ENCODE peak calls at places on chromosomes 7 and 10, in four cellular contexts. One of them, this sample, is unnamed.

GRCh38 chr10:112716924-112717348 is 233.1 kb upstream of the TCF7L2 start:
- DNase-seq in endothelial cell of umbilical vein: peak; percentile 85
- DNase-seq in transverse colon: no peak
- DNase-seq in left ventricle myocardium inferior: no peak
- DNase-seq in this sample: peak; percentile 77

GRCh38 chr10:100827819-100828743 is 82.7 kb downstream of the PAX2 start:
- DNase-seq in endothelial cell of umbilical vein: no peak
- DNase-seq in transverse colon: peak; percentile 49
- DNase-seq in left ventricle myocardium inferior: peak; percentile 26
- DNase-seq in this sample: peak; percentile 50

GRCh38 chr10:22583683-22584082 is 130.7 kb downstream of the PIP4K2A start:
- DNase-seq in endothelial cell of umbilical vein: no peak
- DNase-seq in transverse colon: no peak
- DNase-seq in left ventricle myocardium inferior: no peak
- DNase-seq in this sample: no peak

GRCh38 chr7:64685741-64686140 is 19.8 kb downstream of the ZNF107 start:
- DNase-seq in endothelial cell of umbilical vein: no peak
- DNase-seq in transverse colon: no peak
- DNase-seq in left ventricle myocardium inferior: no peak
- DNase-seq in this sample: no peak

GRCh38 chr7:52088008-52088787 is 771.6 kb upstream of the COBL start:
- DNase-seq in endothelial cell of umbilical vein: peak; percentile 36
- DNase-seq in transverse colon: no peak
- DNase-seq in left ventricle myocardium inferior: no peak
- DNase-seq in this sample: no peak

GRCh38 chr10:86535057-86535882 is 13.7 kb upstream of the WAPL start:
- DNase-seq in endothelial cell of umbilical vein: peak; percentile 19
- DNase-seq in transverse colon: peak; percentile 90
- DNase-seq in left ventricle myocardium inferior: peak; percentile 87
- DNase-seq in this sample: peak; percentile 44

GRCh38 chr10:114779803-114780609 is 41.6 kb upstream of the FHIP2A start:
- DNase-seq in endothelial cell of umbilical vein: peak; percentile 97
- DNase-seq in transverse colon: peak; percentile 16
- DNase-seq in left ventricle myocardium inferior: no peak
- DNase-seq in this sample: peak; percentile 52

GRCh38 chr7:130490888-130491771 is 755 bp upstream of the MEST start:
- DNase-seq in endothelial cell of umbilical vein: peak; percentile 62
- DNase-seq in transverse colon: peak; percentile 37
- DNase-seq in left ventricle myocardium inferior: no peak
- DNase-seq in this sample: no peak

GRCh38 chr10:93947055-93947454 is 46.7 kb upstream of the PLCE1 start:
- DNase-seq in endothelial cell of umbilical vein: no peak
- DNase-seq in transverse colon: no peak
- DNase-seq in left ventricle myocardium inferior: peak; percentile 40
- DNase-seq in this sample: no peak

GRCh38 chr10:2111936-2112335 is 374.6 kb upstream of the ADARB2 start:
- DNase-seq in endothelial cell of umbilical vein: no peak
- DNase-seq in transverse colon: no peak
- DNase-seq in left ventricle myocardium inferior: no peak
- DNase-seq in this sample: no peak

GRCh38 chr7:75531359-75531821 is 39.3 kb downstream of the SPDYE5 start:
- DNase-seq in endothelial cell of umbilical vein: no peak
- DNase-seq in transverse colon: no peak
- DNase-seq in left ventricle myocardium inferior: no peak
- DNase-seq in this sample: peak; percentile 8

GRCh38 chr7:24972991-24973390 is 7.0 kb downstream of the OSBPL3 start:
- DNase-seq in endothelial cell of umbilical vein: no peak
- DNase-seq in transverse colon: no peak
- DNase-seq in left ventricle myocardium inferior: no peak
- DNase-seq in this sample: peak; percentile 24

GRCh38 chr10:111999915-112000302 is 183.7 kb downstream of the GPAM start:
- DNase-seq in endothelial cell of umbilical vein: no peak
- DNase-seq in transverse colon: no peak
- DNase-seq in left ventricle myocardium inferior: no peak
- DNase-seq in this sample: no peak

GRCh38 chr7:1257221-1257620 is 24.5 kb downstream of the UNCX start:
- DNase-seq in endothelial cell of umbilical vein: no peak
- DNase-seq in transverse colon: no peak
- DNase-seq in left ventricle myocardium inferior: no peak
- DNase-seq in this sample: no peak

GRCh38 chr10:3580565-3580964 is 204.4 kb downstream of the KLF6 start:
- DNase-seq in endothelial cell of umbilical vein: no peak
- DNase-seq in transverse colon: no peak
- DNase-seq in left ventricle myocardium inferior: no peak
- DNase-seq in this sample: no peak

GRCh38 chr7:78178319-78178718 is 379.7 kb downstream of the PHTF2 start:
- DNase-seq in endothelial cell of umbilical vein: no peak
- DNase-seq in transverse colon: no peak
- DNase-seq in left ventricle myocardium inferior: no peak
- DNase-seq in this sample: no peak

GRCh38 chr10:98357208-98357836 is 57.7 kb downstream of the PYROXD2 start:
- DNase-seq in endothelial cell of umbilical vein: no peak
- DNase-seq in transverse colon: no peak
- DNase-seq in left ventricle myocardium inferior: no peak
- DNase-seq in this sample: no peak

GRCh38 chr10:29619273-29619672 is 15.5 kb downstream of the SVIL start:
- DNase-seq in endothelial cell of umbilical vein: no peak
- DNase-seq in transverse colon: no peak
- DNase-seq in left ventricle myocardium inferior: no peak
- DNase-seq in this sample: no peak

GRCh38 chr7:111827863-111828504 is 265.7 kb upstream of the IMMP2L start:
- DNase-seq in endothelial cell of umbilical vein: peak; percentile 73
- DNase-seq in transverse colon: no peak
- DNase-seq in left ventricle myocardium inferior: no peak
- DNase-seq in this sample: peak; percentile 3

GRCh38 chr10:72889391-72889831 is 4.1 kb upstream of the OIT3 start:
- DNase-seq in endothelial cell of umbilical vein: peak; percentile 12
- DNase-seq in transverse colon: no peak
- DNase-seq in left ventricle myocardium inferior: no peak
- DNase-seq in this sample: no peak

GRCh38 chr7:26293569-26294308 is 2.1 kb downstream of the SNX10 start:
- DNase-seq in endothelial cell of umbilical vein: no peak
- DNase-seq in transverse colon: no peak
- DNase-seq in left ventricle myocardium inferior: no peak
- DNase-seq in this sample: no peak

GRCh38 chr7:138008588-138009349 is 6.9 kb upstream of the CREB3L2 start:
- DNase-seq in endothelial cell of umbilical vein: peak; percentile 58
- DNase-seq in transverse colon: peak; percentile 24
- DNase-seq in left ventricle myocardium inferior: no peak
- DNase-seq in this sample: no peak

GRCh38 chr10:22247636-22248035 is 29.8 kb upstream of the EBLN1 start:
- DNase-seq in endothelial cell of umbilical vein: no peak
- DNase-seq in transverse colon: no peak
- DNase-seq in left ventricle myocardium inferior: no peak
- DNase-seq in this sample: no peak

GRCh38 chr10:91194497-91195179 is 25.8 kb upstream of the PCGF5 start:
- DNase-seq in endothelial cell of umbilical vein: no peak
- DNase-seq in transverse colon: no peak
- DNase-seq in left ventricle myocardium inferior: no peak
- DNase-seq in this sample: no peak

GRCh38 chr10:109946680-109947446 is 23.6 kb upstream of the XPNPEP1 start:
- DNase-seq in endothelial cell of umbilical vein: no peak
- DNase-seq in transverse colon: no peak
- DNase-seq in left ventricle myocardium inferior: no peak
- DNase-seq in this sample: no peak

GRCh38 chr10:103197177-103197576 is 4.1 kb upstream of the NT5C2 start:
- DNase-seq in endothelial cell of umbilical vein: peak; percentile 87
- DNase-seq in transverse colon: no peak
- DNase-seq in left ventricle myocardium inferior: peak; percentile 41
- DNase-seq in this sample: peak; percentile 76

GRCh38 chr7:71682841-71683341 is 550.9 kb downstream of the GALNT17 start:
- DNase-seq in endothelial cell of umbilical vein: no peak
- DNase-seq in transverse colon: no peak
- DNase-seq in left ventricle myocardium inferior: no peak
- DNase-seq in this sample: no peak

GRCh38 chr10:102645388-102645740 is 1.1 kb downstream of the TRIM8 start:
- DNase-seq in endothelial cell of umbilical vein: peak; percentile 85
- DNase-seq in transverse colon: peak; percentile 80
- DNase-seq in left ventricle myocardium inferior: peak; percentile 80
- DNase-seq in this sample: peak; percentile 56

GRCh38 chr7:30159698-30160143 is 24.9 kb downstream of the MTURN start:
- DNase-seq in endothelial cell of umbilical vein: no peak
- DNase-seq in transverse colon: peak; percentile 41
- DNase-seq in left ventricle myocardium inferior: no peak
- DNase-seq in this sample: no peak

GRCh38 chr10:120574986-120575385 is 118.0 kb downstream of the PLPP4 start:
- DNase-seq in endothelial cell of umbilical vein: no peak
- DNase-seq in transverse colon: no peak
- DNase-seq in left ventricle myocardium inferior: no peak
- DNase-seq in this sample: no peak

GRCh38 chr10:6950133-6950532 is 370.1 kb upstream of the PRKCQ start:
- DNase-seq in endothelial cell of umbilical vein: no peak
- DNase-seq in transverse colon: no peak
- DNase-seq in left ventricle myocardium inferior: no peak
- DNase-seq in this sample: no peak

GRCh38 chr10:132878091-132878729 is 64.2 kb downstream of the CFAP46 start:
- DNase-seq in endothelial cell of umbilical vein: no peak
- DNase-seq in transverse colon: no peak
- DNase-seq in left ventricle myocardium inferior: no peak
- DNase-seq in this sample: no peak

GRCh38 chr7:74193913-74194312 is 15.9 kb upstream of the LAT2 start:
- DNase-seq in endothelial cell of umbilical vein: no peak
- DNase-seq in transverse colon: no peak
- DNase-seq in left ventricle myocardium inferior: no peak
- DNase-seq in this sample: no peak

GRCh38 chr7:74191231-74191630 is 17.1 kb downstream of the EIF4H start:
- DNase-seq in endothelial cell of umbilical vein: no peak
- DNase-seq in transverse colon: no peak
- DNase-seq in left ventricle myocardium inferior: no peak
- DNase-seq in this sample: no peak

GRCh38 chr7:74197449-74198108 is 12.2 kb upstream of the LAT2 start:
- DNase-seq in endothelial cell of umbilical vein: no peak
- DNase-seq in transverse colon: no peak
- DNase-seq in left ventricle myocardium inferior: no peak
- DNase-seq in this sample: no peak

GRCh38 chr7:74193054-74193453 is 16.8 kb upstream of the LAT2 start:
- DNase-seq in endothelial cell of umbilical vein: no peak
- DNase-seq in transverse colon: no peak
- DNase-seq in left ventricle myocardium inferior: no peak
- DNase-seq in this sample: no peak

GRCh38 chr7:74194686-74195085 is 15.1 kb upstream of the LAT2 start:
- DNase-seq in endothelial cell of umbilical vein: no peak
- DNase-seq in transverse colon: no peak
- DNase-seq in left ventricle myocardium inferior: no peak
- DNase-seq in this sample: no peak
- H3K36me3 ChIP-seq in endothelial cell of umbilical vein: peaks cover 38% of the 10 kb centered on the region
- H3K36me3 ChIP-seq in transverse colon: peaks cover 59% of the 10 kb centered on the region
- H3K36me3 ChIP-seq in left ventricle myocardium inferior: peaks cover 83% of the 10 kb centered on the region
- H3K36me3 ChIP-seq in this sample: peaks cover 38% of the 10 kb centered on the region

GRCh38 chr7:123687727-123688126 is 32.1 kb downstream of the LMOD2 start:
- DNase-seq in endothelial cell of umbilical vein: no peak
- DNase-seq in transverse colon: no peak
- DNase-seq in left ventricle myocardium inferior: no peak
- DNase-seq in this sample: no peak
- H3K36me3 ChIP-seq in endothelial cell of umbilical vein: peaks cover 5% of the 10 kb centered on the region
- H3K36me3 ChIP-seq in transverse colon: peaks cover 22% of the 10 kb centered on the region
- H3K36me3 ChIP-seq in left ventricle myocardium inferior: peaks cover 68% of the 10 kb centered on the region
- H3K36me3 ChIP-seq in this sample: peaks cover 4% of the 10 kb centered on the region

DNA sequence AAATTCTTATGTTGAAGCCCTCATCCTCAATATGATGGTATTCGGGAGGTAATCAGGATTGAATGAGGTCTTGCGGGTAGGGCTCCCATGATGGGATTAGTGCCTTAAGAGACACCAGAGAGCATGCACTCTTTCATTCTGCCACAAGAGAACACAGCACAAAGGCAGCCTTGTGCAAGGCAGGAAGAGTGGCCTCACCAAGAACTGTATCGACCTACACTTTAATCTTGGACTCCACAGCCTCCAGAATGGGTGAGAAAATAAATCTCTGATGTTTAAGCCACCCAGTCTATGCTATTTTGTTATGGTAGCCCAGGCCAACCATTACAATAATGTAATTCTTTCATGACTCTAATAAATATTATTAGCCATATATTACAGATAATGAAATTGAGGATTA is 8.4 kb downstream of the SEM1 start:
- DNase-seq in endothelial cell of umbilical vein: no peak
- DNase-seq in transverse colon: no peak
- DNase-seq in left ventricle myocardium inferior: no peak
- DNase-seq in this sample: no peak
- H3K36me3 ChIP-seq in endothelial cell of umbilical vein: peaks cover 2% of the 10 kb centered on the region
- H3K36me3 ChIP-seq in transverse colon: no peaks in the 10 kb centered on the region
- H3K36me3 ChIP-seq in left ventricle myocardium inferior: peaks cover 3% of the 10 kb centered on the region
- H3K36me3 ChIP-seq in this sample: peaks cover 4% of the 10 kb centered on the region

GRCh38 chr10:79286318-79286951 is 60.8 kb upstream of the PPIF start:
- DNase-seq in endothelial cell of umbilical vein: peak; percentile 76
- DNase-seq in transverse colon: peak; percentile 87
- DNase-seq in left ventricle myocardium inferior: peak; percentile 75
- DNase-seq in this sample: no peak

GRCh38 chr10:79289801-79290200 is 57.5 kb upstream of the PPIF start:
- DNase-seq in endothelial cell of umbilical vein: no peak
- DNase-seq in transverse colon: peak; percentile 49
- DNase-seq in left ventricle myocardium inferior: no peak
- DNase-seq in this sample: no peak

GRCh38 chr10:79284158-79284871 is 63.0 kb upstream of the PPIF start:
- DNase-seq in endothelial cell of umbilical vein: no peak
- DNase-seq in transverse colon: no peak
- DNase-seq in left ventricle myocardium inferior: no peak
- DNase-seq in this sample: no peak

GRCh38 chr10:79285315-79286185 is 61.7 kb upstream of the PPIF start:
- DNase-seq in endothelial cell of umbilical vein: no peak
- DNase-seq in transverse colon: no peak
- DNase-seq in left ventricle myocardium inferior: no peak
- DNase-seq in this sample: no peak

DNA sequence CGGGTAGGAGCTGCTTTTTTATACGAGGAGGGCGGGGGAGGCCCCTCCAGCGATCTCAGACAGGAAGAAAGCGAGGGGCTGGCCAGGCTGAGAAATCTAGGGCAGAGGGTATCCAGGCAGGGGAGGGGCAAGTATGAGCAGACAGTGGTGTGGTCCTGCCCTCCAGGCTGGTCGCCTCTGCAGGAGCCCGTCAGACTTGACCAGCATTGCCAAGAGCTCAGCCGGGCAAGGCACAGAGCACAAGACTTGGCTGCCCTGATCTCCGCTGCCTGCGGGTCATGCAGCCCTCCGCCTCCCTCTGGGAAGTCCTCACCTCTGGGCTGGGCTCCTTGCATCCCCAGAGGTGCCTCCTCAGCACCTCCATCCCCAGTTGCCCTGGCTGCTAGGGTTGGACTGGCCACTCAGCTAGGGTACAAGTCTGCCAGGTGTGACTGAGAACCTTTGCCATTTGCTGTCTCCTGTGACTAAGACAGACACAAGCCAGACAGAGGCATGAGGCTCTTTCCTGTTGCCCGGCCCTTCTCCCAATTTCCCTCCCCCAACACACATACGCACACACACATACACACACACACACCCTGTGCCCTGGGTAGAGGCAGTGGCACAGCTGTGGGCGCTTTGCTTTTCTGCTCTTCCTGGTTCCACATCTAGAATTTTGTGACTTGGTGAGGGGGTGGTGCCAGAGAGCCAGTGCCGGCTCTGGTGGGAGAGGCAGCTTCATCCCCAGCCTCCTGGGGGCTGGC is 59.1 kb upstream of the PPIF start:
- DNase-seq in endothelial cell of umbilical vein: no peak
- DNase-seq in transverse colon: no peak
- DNase-seq in left ventricle myocardium inferior: no peak
- DNase-seq in this sample: no peak
- H3K36me3 ChIP-seq in endothelial cell of umbilical vein: peaks cover 22% of the 10 kb centered on the region
- H3K36me3 ChIP-seq in transverse colon: no peaks in the 10 kb centered on the region
- H3K36me3 ChIP-seq in left ventricle myocardium inferior: peaks cover 60% of the 10 kb centered on the region
- H3K36me3 ChIP-seq in this sample: peaks cover 95% of the 10 kb centered on the region

GRCh38 chr7:85000973-85001372 is 185.9 kb downstream of the SEMA3D start:
- DNase-seq in endothelial cell of umbilical vein: no peak
- DNase-seq in transverse colon: no peak
- DNase-seq in left ventricle myocardium inferior: no peak
- DNase-seq in this sample: peak; percentile 22
- H3K36me3 ChIP-seq in endothelial cell of umbilical vein: no peaks in the 10 kb centered on the region
- H3K36me3 ChIP-seq in transverse colon: no peaks in the 10 kb centered on the region
- H3K36me3 ChIP-seq in left ventricle myocardium inferior: no peaks in the 10 kb centered on the region
- H3K36me3 ChIP-seq in this sample: no peaks in the 10 kb centered on the region